ENCODE peak calls at places on chromosomes 12 and 14, in eight cellular contexts. B is mammary epithelial cell, O is heart left ventricle, V is PC-3, U is colonic mucosa, I is stomach, A is IMR-90, G is endodermal cell. K is an unnamed sample. For H3K36me3, the result is how much of the 10 kb centered on the place peaks cover.

GRCh38 chr12:26740991-26741390 is 92.0 kb downstream of the ITPR2 start:
- DNase-seq in U (no peak), I (no peak), G (no peak), A (no peak), B (no peak), O (no peak), V (no peak), K (no peak)

GRCh38 chr14:25049127-25049558 is 804 bp downstream of the STXBP6 start:
- DNase-seq in V (no peak), A (no peak), U (peak), G (peak), B (no peak), O (peak), I (no peak), K (no peak)

GRCh38 chr12:106073179-106073578 is 65.6 kb downstream of the NUAK1 start:
- DNase-seq in U (no peak), I (no peak), B (no peak), O (no peak), G (peak), V (no peak), A (no peak), K (peak)

GRCh38 chr14:71474291-71474690 is 457.9 kb upstream of the RGS6 start:
- DNase-seq in V (no peak), B (no peak), O (no peak), G (no peak), I (no peak), U (no peak), A (no peak), K (no peak)

GRCh38 chr14:104689620-104690265 is 325 bp downstream of the INF2 start:
- DNase-seq in V (peak), B (peak), G (no peak), U (peak), I (no peak), O (no peak), A (no peak), K (no peak)

GRCh38 chr14:103393687-103394626 is 8.7 kb downstream of the MARK3 start:
- DNase-seq in B (no peak), V (peak), U (no peak), G (no peak), O (no peak), I (no peak), A (peak), K (peak)

GRCh38 chr14:101855958-101856357 is 94.4 kb downstream of the PPP2R5C start:
- DNase-seq in V (no peak), A (no peak), B (no peak), O (no peak), I (no peak), U (no peak), G (no peak), K (no peak)

GRCh38 chr12:95859344-95859816 is 628 bp downstream of the SNRPF start:
- DNase-seq in U (no peak), I (no peak), G (peak), A (peak), V (peak), B (peak), O (no peak), K (no peak)

GRCh38 chr12:26530461-26530860 is 302.5 kb downstream of the ITPR2 start:
- DNase-seq in I (no peak), U (no peak), O (no peak), V (no peak), A (no peak), G (no peak), B (no peak), K (no peak)

GRCh38 chr14:104772707-104773504 is 20.0 kb downstream of the SIVA1 start:
- DNase-seq in B (no peak), G (no peak), U (no peak), V (no peak), I (no peak), O (no peak), A (no peak), K (no peak)

GRCh38 chr12:116143883-116144266 is 133.6 kb downstream of the MED13L start:
- DNase-seq in A (peak), V (no peak), G (peak), B (peak), U (no peak), O (no peak), I (no peak), K (no peak)

GRCh38 chr14:60095781-60096450 is 4.2 kb downstream of the PCNX4 start:
- DNase-seq in V (peak), G (no peak), A (peak), I (no peak), U (no peak), B (peak), O (no peak), K (no peak)

GRCh38 chr12:38906482-38907170 is 1.2 kb upstream of the CPNE8 start:
- DNase-seq in V (peak), U (peak), I (peak), A (no peak), O (peak), B (peak), G (peak), K (peak)

GRCh38 chr12:26212356-26212755 is 17.0 kb downstream of the SSPN start:
- DNase-seq in V (no peak), O (no peak), B (no peak), U (no peak), A (no peak), I (no peak), G (no peak), K (no peak)

GRCh38 chr12:115916910-115917668 is 360.4 kb downstream of the MED13L start:
- DNase-seq in O (peak), B (peak), I (peak), A (no peak), U (peak), G (peak), V (peak), K (peak)

GRCh38 chr14:20382526-20382925 is 30.8 kb downstream of the TEP1 start:
- DNase-seq in O (no peak), V (no peak), I (no peak), G (no peak), A (no peak), B (no peak), U (no peak), K (no peak)
- H3K36me3 ChIP-seq in O (half or more), V (under half), I (half or more), G (half or more), A (half or more), B (under half), U (half or more), K (half or more)

DNA sequence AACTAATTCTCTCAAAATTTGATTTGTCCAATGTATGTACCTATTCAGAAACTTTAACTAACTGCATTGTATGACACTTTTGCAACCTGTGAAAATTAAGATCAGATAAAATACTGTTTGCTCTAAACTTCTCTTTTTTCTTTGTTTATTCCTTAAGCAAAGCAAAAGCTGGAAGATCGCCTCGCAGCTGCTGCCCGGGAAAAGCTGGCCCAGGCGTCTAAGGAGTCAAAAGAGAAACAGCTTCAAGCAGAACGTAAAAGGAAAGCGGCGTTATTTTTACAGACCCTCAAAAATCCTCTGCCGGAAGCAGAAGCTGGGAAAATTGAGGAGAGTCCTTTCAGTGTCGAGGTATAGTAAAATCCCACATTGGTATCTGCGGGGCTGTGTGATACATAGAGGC is 55.1 kb downstream of the SFSWAP start:
- DNase-seq in I (no peak), G (no peak), A (no peak), O (no peak), V (no peak), U (no peak), B (no peak), K (no peak)
- H3K36me3 ChIP-seq in I (half or more), G (half or more), A (half or more), O (half or more), V (half or more), U (under half), B (under half), K (under half)

DNA sequence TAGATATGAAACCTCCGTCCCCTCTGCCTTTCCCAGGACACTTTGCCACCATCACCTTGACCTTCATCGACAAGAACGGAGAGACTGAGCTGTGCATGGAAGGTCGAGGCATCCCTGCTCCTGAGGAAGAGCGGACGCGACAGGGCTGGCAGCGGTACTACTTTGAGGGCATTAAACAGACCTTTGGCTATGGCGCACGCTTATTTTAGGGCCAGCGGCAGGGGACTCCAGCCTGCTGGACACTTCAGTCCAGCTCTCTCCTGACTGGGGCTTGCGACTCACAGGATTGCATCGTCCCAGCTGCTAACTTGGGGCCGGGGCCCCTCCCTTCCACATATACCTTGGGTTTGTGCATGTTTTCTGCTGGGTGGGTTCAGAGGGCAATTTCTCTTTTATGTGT is 11.1 kb downstream of the AHSA1 start:
- DNase-seq in G (no peak), V (no peak), B (no peak), A (no peak), I (no peak), U (no peak), O (no peak), K (no peak)
- H3K36me3 ChIP-seq in G (half or more), V (under half), B (under half), A (under half), I (half or more), U (under half), O (half or more), K (under half)

GRCh38 chr14:86311151-86311550 is 781.2 kb downstream of the FLRT2 start:
- DNase-seq in G (no peak), O (no peak), V (no peak), U (no peak), B (no peak), I (no peak), A (no peak), K (no peak)
- H3K36me3 ChIP-seq in G (under half), O (under half), V (under half), U (under half), B (under half), I (under half), A (under half), K (under half)

DNA sequence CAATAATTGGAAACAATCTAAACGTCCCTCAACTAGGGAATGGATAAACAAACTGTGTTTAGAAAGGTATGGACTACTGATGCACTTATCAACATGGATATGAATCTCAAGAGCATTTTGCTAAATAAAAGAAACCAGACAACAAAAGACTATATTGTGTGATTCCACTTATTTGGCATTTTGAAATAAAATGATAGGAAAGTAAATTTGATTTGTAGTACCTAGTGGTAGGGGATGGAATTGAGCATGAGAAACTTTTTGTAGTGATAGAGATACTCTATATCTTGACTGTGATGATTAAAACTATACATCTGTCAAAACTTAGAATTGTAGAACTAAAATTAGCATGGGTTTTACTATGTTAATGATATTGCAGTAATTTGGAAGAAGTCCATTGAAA is 87.1 kb downstream of the ARID2 start:
- DNase-seq in A (no peak), I (no peak), V (no peak), O (no peak), G (no peak), U (no peak), B (no peak), K (no peak)
- H3K36me3 ChIP-seq in A (under half), I (under half), V (under half), O (under half), G (under half), U (under half), B (under half), K (under half)

DNA sequence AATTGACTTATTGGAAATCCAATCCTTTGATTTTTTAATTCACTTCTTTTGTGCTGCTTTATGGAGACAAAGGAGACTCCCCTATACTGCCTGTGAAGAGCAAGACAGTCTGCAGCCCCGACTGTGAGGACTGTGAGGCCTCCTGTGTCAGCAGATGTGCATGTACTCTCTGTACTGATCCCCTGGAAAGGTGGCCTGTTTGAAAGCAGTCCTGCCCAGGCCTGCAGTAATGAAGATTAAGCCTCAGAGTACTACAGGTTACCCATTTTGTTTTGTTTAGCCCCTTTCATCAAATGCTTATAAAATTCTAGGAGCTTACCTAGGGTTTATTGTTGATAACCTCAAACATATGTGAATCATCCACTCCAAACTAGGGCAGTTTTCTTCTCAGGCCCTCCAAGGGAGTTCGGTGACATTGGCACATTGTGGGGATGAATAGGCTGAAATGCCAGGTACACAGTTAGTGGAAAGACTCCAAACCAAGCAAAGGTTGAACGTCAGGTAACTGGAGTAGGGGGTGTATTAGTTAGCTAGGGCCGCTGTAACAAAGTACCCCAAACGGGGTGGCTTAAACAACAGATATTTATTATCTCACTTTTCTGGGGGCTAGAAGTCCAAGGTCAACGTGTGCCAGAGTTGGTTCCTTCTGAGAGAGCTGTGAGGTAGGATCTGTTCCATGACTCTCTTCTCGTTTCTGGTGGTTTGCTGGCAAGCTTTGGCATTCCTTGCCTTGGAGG is 208.7 kb upstream of the BCL2L14 start:
- DNase-seq in V (no peak), U (no peak), A (no peak), O (no peak), G (peak), B (no peak), I (no peak), K (no peak)
- H3K36me3 ChIP-seq in V (under half), U (under half), A (under half), O (under half), G (under half), B (under half), I (under half), K (under half)

K was measured in GM06990.